ENCODE peak calls at places on chromosomes 13 and 19, in six cellular contexts. F, H, O, V, B and W are unnamed samples.

GRCh38 chr19:13983213-13983889 is 22.8 kb downstream of the RFX1 start:
- DNase-seq in V (no peak), H (no peak), F (no peak), B (no peak), O (no peak), W (no peak)

GRCh38 chr19:958967-959685 is 25.0 kb upstream of the WDR18 start:
- DNase-seq in B (no peak), F (no peak), O (peak; percentile 26), H (no peak), V (peak; percentile 79), W (no peak)

GRCh38 chr19:39017646-39018045 is 14.7 kb downstream of the FBXO27 start:
- DNase-seq in O (no peak), F (no peak), V (no peak), H (no peak), B (no peak), W (no peak)

GRCh38 chr13:57739089-57739488 is 107.5 kb downstream of the PCDH17 start:
- DNase-seq in V (no peak), F (no peak), H (peak; percentile 12), O (no peak), B (no peak), W (no peak)

GRCh38 chr19:31141301-31141700 is 207.9 kb downstream of the TSHZ3 start:
- DNase-seq in O (peak; percentile 40), F (peak; percentile 60), B (no peak), H (no peak), V (no peak), W (no peak)

GRCh38 chr19:29841559-29842367 is 30.0 kb downstream of the CCNE1 start:
- DNase-seq in O (peak; percentile 9), F (no peak), B (peak; percentile 25), V (peak; percentile 87), H (peak; percentile 19), W (no peak)

GRCh38 chr13:26786651-26787295 is 26.2 kb upstream of the GPR12 start:
- DNase-seq in V (no peak), O (no peak), F (no peak), H (no peak), B (no peak), W (no peak)

GRCh38 chr13:20360041-20360491 is 127.9 kb upstream of the GJB6 start:
- DNase-seq in O (peak; percentile 68), H (no peak), F (no peak), V (no peak), B (peak; percentile 79), W (no peak)

DNA sequence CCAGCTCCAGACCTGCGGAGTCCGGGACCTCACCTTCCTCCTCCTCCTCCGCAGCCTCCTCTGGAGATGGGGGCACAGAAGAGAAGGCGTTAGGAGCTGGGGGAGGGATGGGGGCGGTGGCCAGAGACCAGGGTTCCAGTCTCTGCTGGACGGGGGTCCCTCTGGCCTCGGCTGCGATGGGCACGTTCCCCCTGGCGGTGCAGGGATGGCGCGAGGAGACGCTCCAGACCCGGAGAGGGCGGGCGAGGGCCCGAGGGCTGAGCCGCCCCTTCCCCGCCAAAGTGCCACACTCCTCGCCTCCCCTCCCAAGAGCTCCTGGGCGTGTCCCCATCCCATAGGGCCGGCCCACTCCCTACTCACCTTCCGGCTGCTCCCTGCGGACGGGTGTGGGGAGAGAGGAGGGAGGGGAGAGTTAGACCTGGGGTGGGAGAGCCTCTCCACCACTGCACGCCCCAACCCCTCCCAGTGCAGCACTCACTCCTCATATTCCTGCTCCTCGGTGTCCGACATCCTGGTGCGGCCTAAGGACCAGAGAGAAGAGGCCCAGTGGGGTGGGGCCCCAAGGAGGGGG is 2.3 kb downstream of the TNNT1 start:
- DNase-seq in B (no peak), F (no peak), H (no peak), V (peak; percentile 92), O (no peak), W (peak; percentile 51)
- TF ChIP-seq CTCF in B (no peak), F (no peak), H (no peak), V (no peak), O (no peak), W (no peak)

DNA sequence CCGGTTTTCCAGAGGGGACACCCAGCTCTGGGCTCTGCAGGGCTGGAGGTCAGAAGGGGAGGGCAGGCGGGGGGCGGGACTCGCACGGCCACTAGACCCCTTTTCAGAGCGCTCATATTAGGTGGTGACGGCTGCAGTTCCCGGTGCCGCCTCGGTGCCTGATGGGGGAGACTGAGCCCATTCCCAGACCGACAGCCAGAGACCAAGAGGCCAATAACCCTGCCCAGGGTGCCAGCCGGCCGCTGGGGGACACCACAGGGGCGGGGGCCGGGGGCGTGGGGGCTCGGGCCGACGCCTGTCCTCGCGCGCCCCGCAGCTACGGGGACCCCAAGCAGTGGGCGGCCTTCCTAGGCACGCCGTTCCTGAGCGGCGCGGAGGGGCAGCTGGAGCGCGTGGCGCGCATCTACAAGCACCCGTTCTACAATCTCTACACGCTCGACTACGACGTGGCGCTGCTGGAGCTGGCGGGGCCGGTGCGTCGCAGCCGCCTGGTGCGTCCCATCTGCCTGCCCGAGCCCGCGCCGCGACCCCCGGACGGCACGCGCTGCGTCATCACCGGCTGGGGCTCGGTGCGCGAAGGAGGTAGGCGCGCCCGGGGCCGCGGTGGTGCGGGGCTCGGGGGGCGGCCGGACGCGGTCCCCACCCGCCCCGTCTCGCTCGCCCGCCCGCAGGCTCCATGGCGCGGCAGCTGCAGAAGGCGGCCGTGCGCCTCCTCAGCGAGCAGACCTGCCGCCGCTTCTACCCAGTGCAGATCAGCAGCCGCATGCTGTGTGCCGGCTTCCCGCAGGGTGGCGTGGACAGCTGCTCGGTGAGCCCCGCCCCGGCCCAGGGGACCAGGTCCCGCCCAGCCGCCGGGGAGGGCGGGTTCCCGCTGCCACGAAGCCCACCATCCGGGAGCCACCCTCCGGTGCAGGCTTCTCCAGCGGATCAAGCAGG is 2.4 kb downstream of the TIMM13 start:
- DNase-seq in O (peak; percentile 66), B (no peak), F (peak; percentile 88), V (no peak), H (peak; percentile 69), W (peak; percentile 74)
- TF ChIP-seq CTCF in O (peak; percentile 34), B (no peak), F (no peak), V (no peak), H (peak; percentile 41), W (peak; percentile 41)

DNA sequence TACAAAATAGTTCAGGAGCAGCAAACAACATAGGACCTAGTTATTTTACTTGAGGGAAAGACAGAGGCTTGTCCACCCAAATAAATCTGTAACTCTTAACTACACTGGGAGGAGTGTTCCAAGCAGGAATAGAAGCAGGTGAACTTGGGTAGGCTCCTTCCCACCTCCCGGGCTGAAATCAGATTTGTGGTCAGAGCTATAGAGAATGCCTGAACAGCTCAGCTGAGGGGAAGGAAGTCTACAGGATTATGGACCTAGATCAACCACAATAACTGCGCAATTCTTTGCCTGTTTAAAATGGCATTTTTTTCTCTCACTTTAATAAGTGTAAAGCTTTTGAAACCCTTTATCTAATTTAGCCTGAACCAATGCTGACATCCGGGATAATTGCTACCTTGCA is 73.5 kb upstream of the IRS2 start:
- DNase-seq in V (no peak), B (no peak), O (no peak), H (no peak), F (no peak), W (no peak)
- TF ChIP-seq CTCF in V (no peak), B (no peak), O (no peak), H (no peak), F (no peak), W (no peak)

DNA sequence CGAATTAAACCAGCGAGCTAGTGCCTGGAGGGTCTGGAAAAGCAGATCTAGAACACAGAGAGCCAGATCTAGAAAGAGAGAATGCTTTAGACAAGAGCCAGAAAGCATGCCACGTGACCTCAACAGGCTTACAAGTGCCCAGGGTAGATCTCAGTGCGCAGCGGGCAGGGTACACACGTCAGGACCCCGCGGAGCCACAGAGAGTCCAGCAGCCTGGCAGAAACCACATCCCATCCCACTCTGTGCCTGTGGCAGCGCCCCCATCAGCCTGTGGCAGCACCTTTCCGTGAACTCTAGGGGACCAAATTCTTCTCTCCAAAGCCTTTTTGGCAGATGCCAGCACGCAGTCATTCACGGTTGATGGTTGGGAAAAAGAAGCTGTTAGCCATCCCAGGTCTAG is 5.9 kb downstream of the ARHGEF1 start:
- DNase-seq in O (no peak), V (no peak), B (no peak), H (no peak), F (no peak), W (peak; percentile 14)
- TF ChIP-seq CTCF in O (no peak), V (no peak), B (no peak), H (no peak), F (no peak), W (no peak)

GRCh38 chr19:57403737-57404537 is 7.0 kb upstream of the ZNF17 start:
- DNase-seq in H (no peak), O (no peak), F (no peak), V (no peak), B (no peak), W (no peak)

GRCh38 chr19:57410748-57411671 is at the start of gene ZNF17:
- DNase-seq in O (peak; percentile 95), B (peak; percentile 97), H (peak; percentile 95), F (peak; percentile 98), V (peak; percentile 97), W (peak; percentile 84)

GRCh38 chr19:57406516-57407123 is 4.3 kb upstream of the ZNF17 start:
- DNase-seq in B (peak; percentile 71), V (no peak), O (peak; percentile 22), H (peak; percentile 47), F (no peak), W (peak; percentile 41)
- TF ChIP-seq CTCF in B (peak; percentile 58), V (peak; percentile 7), O (peak; percentile 80), H (peak; percentile 55), F (no peak), W (peak; percentile 32)

DNA sequence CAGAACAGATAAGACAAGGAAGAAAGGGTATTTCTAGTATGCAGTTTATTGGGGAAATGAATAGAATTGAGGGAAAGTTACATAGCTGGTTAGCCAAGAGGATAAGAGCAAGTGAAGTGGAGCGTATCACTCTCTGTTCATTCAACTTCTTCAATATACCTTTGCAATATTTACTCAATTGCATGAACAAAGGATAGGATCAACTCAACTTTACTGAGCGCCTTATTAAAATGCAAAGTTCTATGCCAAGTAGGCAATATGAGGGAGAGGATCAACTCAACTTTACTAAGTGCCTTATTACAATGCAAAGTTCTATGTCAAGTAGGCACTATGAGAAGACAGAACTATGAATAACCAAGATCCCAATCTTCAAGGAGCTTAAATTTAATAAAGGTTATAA is 43.9 kb downstream of the ZC3H13 start:
- DNase-seq in F (no peak), B (no peak), H (no peak), V (no peak), O (no peak), W (no peak)
- TF ChIP-seq CTCF in F (no peak), B (no peak), H (no peak), V (no peak), O (no peak), W (no peak)

GRCh38 chr13:21435231-21435630 is 23.9 kb downstream of the ZDHHC20 start:
- DNase-seq in V (no peak), O (no peak), B (no peak), H (peak; percentile 62), F (no peak), W (no peak)

GRCh38 chr13:21435710-21436151 is 23.4 kb downstream of the ZDHHC20 start:
- DNase-seq in F (no peak), O (peak; percentile 78), V (peak; percentile 22), B (peak; percentile 55), H (peak; percentile 85), W (no peak)

GRCh38 chr13:21434588-21434987 is 24.5 kb downstream of the ZDHHC20 start:
- DNase-seq in V (no peak), O (no peak), B (no peak), F (no peak), H (no peak), W (no peak)

GRCh38 chr13:21436582-21436981 is 22.5 kb downstream of the ZDHHC20 start:
- DNase-seq in F (no peak), H (no peak), B (no peak), O (no peak), V (no peak), W (no peak)
- TF ChIP-seq CTCF in F (no peak), H (no peak), B (no peak), O (no peak), V (no peak), W (no peak)